ENCODE peak calls at places on chromosomes 4 and X, in nine cellular contexts. One of them, this sample, is unnamed.

GRCh38 chrX:52271212-52271611 is 86.5 kb downstream of the MAGED4 start:
- DNase-seq in epithelial cell of esophagus: peak
- DNase-seq in sciatic nerve: no peak
- DNase-seq in activated CD4-positive, alpha-beta T cell treated with anti-CD3 and anti-CD28 coated beads for 48 hours: peak
- DNase-seq in neural crest cell: no peak
- DNase-seq in mucosa of descending colon: peak
- DNase-seq in T-helper 17 cell: no peak
- DNase-seq in naive thymus-derived CD8-positive, alpha-beta T cell: no peak
- DNase-seq in activated CD8-positive, alpha-beta memory T cell treated with anti-CD3 and anti-CD28 coated beads for 48 hours: no peak
- DNase-seq in this sample: no peak

GRCh38 chr4:6029254-6029653 is 11.0 kb upstream of the C4orf50 start:
- DNase-seq in T-helper 17 cell: no peak
- DNase-seq in naive thymus-derived CD8-positive, alpha-beta T cell: no peak
- DNase-seq in neural crest cell: no peak
- DNase-seq in activated CD4-positive, alpha-beta T cell treated with anti-CD3 and anti-CD28 coated beads for 48 hours: no peak
- DNase-seq in activated CD8-positive, alpha-beta memory T cell treated with anti-CD3 and anti-CD28 coated beads for 48 hours: no peak
- DNase-seq in sciatic nerve: no peak
- DNase-seq in epithelial cell of esophagus: no peak
- DNase-seq in mucosa of descending colon: no peak
- DNase-seq in this sample: no peak

GRCh38 chr4:41177016-41177415 is 37.3 kb downstream of the APBB2 start:
- DNase-seq in T-helper 17 cell: no peak
- DNase-seq in activated CD4-positive, alpha-beta T cell treated with anti-CD3 and anti-CD28 coated beads for 48 hours: no peak
- DNase-seq in activated CD8-positive, alpha-beta memory T cell treated with anti-CD3 and anti-CD28 coated beads for 48 hours: no peak
- DNase-seq in mucosa of descending colon: no peak
- DNase-seq in epithelial cell of esophagus: peak
- DNase-seq in sciatic nerve: no peak
- DNase-seq in naive thymus-derived CD8-positive, alpha-beta T cell: no peak
- DNase-seq in neural crest cell: no peak
- DNase-seq in this sample: no peak

GRCh38 chr4:6277139-6277802 is 7.6 kb downstream of the WFS1 start:
- DNase-seq in activated CD4-positive, alpha-beta T cell treated with anti-CD3 and anti-CD28 coated beads for 48 hours: no peak
- DNase-seq in epithelial cell of esophagus: no peak
- DNase-seq in naive thymus-derived CD8-positive, alpha-beta T cell: no peak
- DNase-seq in mucosa of descending colon: no peak
- DNase-seq in activated CD8-positive, alpha-beta memory T cell treated with anti-CD3 and anti-CD28 coated beads for 48 hours: no peak
- DNase-seq in T-helper 17 cell: no peak
- DNase-seq in neural crest cell: no peak
- DNase-seq in sciatic nerve: no peak
- DNase-seq in this sample: no peak

GRCh38 chr4:113673450-113673849 is 88.1 kb downstream of the CAMK2D start:
- DNase-seq in epithelial cell of esophagus: peak
- DNase-seq in mucosa of descending colon: no peak
- DNase-seq in sciatic nerve: no peak
- DNase-seq in T-helper 17 cell: no peak
- DNase-seq in activated CD4-positive, alpha-beta T cell treated with anti-CD3 and anti-CD28 coated beads for 48 hours: peak
- DNase-seq in naive thymus-derived CD8-positive, alpha-beta T cell: no peak
- DNase-seq in activated CD8-positive, alpha-beta memory T cell treated with anti-CD3 and anti-CD28 coated beads for 48 hours: no peak
- DNase-seq in neural crest cell: no peak
- DNase-seq in this sample: no peak

GRCh38 chrX:28576117-28576516 is 11.1 kb upstream of the IL1RAPL1 start:
- DNase-seq in neural crest cell: no peak
- DNase-seq in epithelial cell of esophagus: no peak
- DNase-seq in T-helper 17 cell: no peak
- DNase-seq in activated CD8-positive, alpha-beta memory T cell treated with anti-CD3 and anti-CD28 coated beads for 48 hours: no peak
- DNase-seq in activated CD4-positive, alpha-beta T cell treated with anti-CD3 and anti-CD28 coated beads for 48 hours: no peak
- DNase-seq in naive thymus-derived CD8-positive, alpha-beta T cell: no peak
- DNase-seq in sciatic nerve: no peak
- DNase-seq in mucosa of descending colon: no peak
- DNase-seq in this sample: no peak

GRCh38 chrX:150475466-150475865 is 93.0 kb upstream of the MTM1 start:
- DNase-seq in T-helper 17 cell: no peak
- DNase-seq in activated CD8-positive, alpha-beta memory T cell treated with anti-CD3 and anti-CD28 coated beads for 48 hours: no peak
- DNase-seq in sciatic nerve: no peak
- DNase-seq in neural crest cell: no peak
- DNase-seq in mucosa of descending colon: no peak
- DNase-seq in naive thymus-derived CD8-positive, alpha-beta T cell: no peak
- DNase-seq in epithelial cell of esophagus: no peak
- DNase-seq in activated CD4-positive, alpha-beta T cell treated with anti-CD3 and anti-CD28 coated beads for 48 hours: no peak
- DNase-seq in this sample: no peak

GRCh38 chrX:108435261-108435660 is 3.0 kb downstream of the COL4A6 start:
- DNase-seq in naive thymus-derived CD8-positive, alpha-beta T cell: no peak
- DNase-seq in T-helper 17 cell: no peak
- DNase-seq in sciatic nerve: no peak
- DNase-seq in activated CD8-positive, alpha-beta memory T cell treated with anti-CD3 and anti-CD28 coated beads for 48 hours: no peak
- DNase-seq in mucosa of descending colon: no peak
- DNase-seq in epithelial cell of esophagus: no peak
- DNase-seq in activated CD4-positive, alpha-beta T cell treated with anti-CD3 and anti-CD28 coated beads for 48 hours: no peak
- DNase-seq in neural crest cell: no peak
- DNase-seq in this sample: no peak

GRCh38 chrX:81082649-81083048 is 119.1 kb downstream of the HMGN5 start:
- DNase-seq in sciatic nerve: no peak
- DNase-seq in epithelial cell of esophagus: no peak
- DNase-seq in mucosa of descending colon: no peak
- DNase-seq in T-helper 17 cell: no peak
- DNase-seq in naive thymus-derived CD8-positive, alpha-beta T cell: no peak
- DNase-seq in activated CD8-positive, alpha-beta memory T cell treated with anti-CD3 and anti-CD28 coated beads for 48 hours: no peak
- DNase-seq in neural crest cell: no peak
- DNase-seq in activated CD4-positive, alpha-beta T cell treated with anti-CD3 and anti-CD28 coated beads for 48 hours: no peak
- DNase-seq in this sample: no peak

GRCh38 chr4:20254517-20255250 is 3.0 kb downstream of the SLIT2 start:
- DNase-seq in activated CD8-positive, alpha-beta memory T cell treated with anti-CD3 and anti-CD28 coated beads for 48 hours: no peak
- DNase-seq in sciatic nerve: peak
- DNase-seq in naive thymus-derived CD8-positive, alpha-beta T cell: no peak
- DNase-seq in activated CD4-positive, alpha-beta T cell treated with anti-CD3 and anti-CD28 coated beads for 48 hours: no peak
- DNase-seq in epithelial cell of esophagus: peak
- DNase-seq in mucosa of descending colon: no peak
- DNase-seq in neural crest cell: peak
- DNase-seq in T-helper 17 cell: no peak
- DNase-seq in this sample: no peak

GRCh38 chrX:80792205-80792604 is 17.5 kb downstream of the BRWD3 start:
- DNase-seq in activated CD4-positive, alpha-beta T cell treated with anti-CD3 and anti-CD28 coated beads for 48 hours: no peak
- DNase-seq in T-helper 17 cell: no peak
- DNase-seq in mucosa of descending colon: no peak
- DNase-seq in naive thymus-derived CD8-positive, alpha-beta T cell: no peak
- DNase-seq in neural crest cell: no peak
- DNase-seq in activated CD8-positive, alpha-beta memory T cell treated with anti-CD3 and anti-CD28 coated beads for 48 hours: no peak
- DNase-seq in epithelial cell of esophagus: no peak
- DNase-seq in sciatic nerve: no peak
- DNase-seq in this sample: no peak

GRCh38 chrX:16559206-16559619 is 90.7 kb upstream of the S100G start:
- DNase-seq in sciatic nerve: no peak
- DNase-seq in epithelial cell of esophagus: no peak
- DNase-seq in activated CD4-positive, alpha-beta T cell treated with anti-CD3 and anti-CD28 coated beads for 48 hours: no peak
- DNase-seq in mucosa of descending colon: no peak
- DNase-seq in T-helper 17 cell: no peak
- DNase-seq in naive thymus-derived CD8-positive, alpha-beta T cell: no peak
- DNase-seq in neural crest cell: no peak
- DNase-seq in activated CD8-positive, alpha-beta memory T cell treated with anti-CD3 and anti-CD28 coated beads for 48 hours: no peak
- DNase-seq in this sample: no peak

GRCh38 chr4:86627736-86628135 is 33.6 kb downstream of the PTPN13 start:
- DNase-seq in T-helper 17 cell: no peak
- DNase-seq in epithelial cell of esophagus: no peak
- DNase-seq in mucosa of descending colon: no peak
- DNase-seq in activated CD8-positive, alpha-beta memory T cell treated with anti-CD3 and anti-CD28 coated beads for 48 hours: no peak
- DNase-seq in naive thymus-derived CD8-positive, alpha-beta T cell: no peak
- DNase-seq in neural crest cell: no peak
- DNase-seq in sciatic nerve: no peak
- DNase-seq in activated CD4-positive, alpha-beta T cell treated with anti-CD3 and anti-CD28 coated beads for 48 hours: no peak
- DNase-seq in this sample: no peak

GRCh38 chrX:10926906-10927305 is 184.2 kb upstream of the HCCS start:
- DNase-seq in neural crest cell: no peak
- DNase-seq in activated CD8-positive, alpha-beta memory T cell treated with anti-CD3 and anti-CD28 coated beads for 48 hours: no peak
- DNase-seq in T-helper 17 cell: no peak
- DNase-seq in activated CD4-positive, alpha-beta T cell treated with anti-CD3 and anti-CD28 coated beads for 48 hours: no peak
- DNase-seq in naive thymus-derived CD8-positive, alpha-beta T cell: no peak
- DNase-seq in epithelial cell of esophagus: no peak
- DNase-seq in mucosa of descending colon: no peak
- DNase-seq in sciatic nerve: no peak
- DNase-seq in this sample: no peak

GRCh38 chr4:98262431-98262830 is 1.2 kb downstream of the RAP1GDS1 start:
- DNase-seq in sciatic nerve: no peak
- DNase-seq in T-helper 17 cell: no peak
- DNase-seq in epithelial cell of esophagus: peak
- DNase-seq in neural crest cell: no peak
- DNase-seq in naive thymus-derived CD8-positive, alpha-beta T cell: no peak
- DNase-seq in activated CD8-positive, alpha-beta memory T cell treated with anti-CD3 and anti-CD28 coated beads for 48 hours: no peak
- DNase-seq in mucosa of descending colon: peak
- DNase-seq in activated CD4-positive, alpha-beta T cell treated with anti-CD3 and anti-CD28 coated beads for 48 hours: no peak
- DNase-seq in this sample: no peak